ENCODE peak calls at places on chromosome 9, in five cellular contexts. Z is HFF-Myc, H is coronary artery, A is Panc1, D is kidney. B is an unnamed sample.

GRCh38 chr9:87863882-87864465 is 18.7 kb upstream of the SPATA31E1 start:
- DNase-seq in Z (no peak), H (no peak), A (no peak), D (no peak), B (no peak)

GRCh38 chr9:3971391-3972082 is 328.3 kb downstream of the GLIS3 start:
- DNase-seq in Z (no peak), H (no peak), A (no peak), D (no peak), B (no peak)

GRCh38 chr9:87786423-87786822 is 60.5 kb downstream of the CTSL start:
- DNase-seq in Z (no peak), H (no peak), A (no peak), D (no peak), B (no peak)

GRCh38 chr9:132647806-132648205 is 22.0 kb downstream of the DDX31 start:
- DNase-seq in Z (no peak), H (no peak), A (no peak), D (no peak), B (no peak)

GRCh38 chr9:120438111-120438510 is 141.9 kb downstream of the CDK5RAP2 start:
- DNase-seq in Z (no peak), H (no peak), A (no peak), D (no peak), B (no peak)

GRCh38 chr9:124394167-124394566 is 21.1 kb downstream of the PSMB7 start:
- DNase-seq in Z (no peak), H (no peak), A (no peak), D (no peak), B (no peak)

GRCh38 chr9:126617740-126618133 is 4.0 kb downstream of the LMX1B start:
- DNase-seq in Z (no peak), H (no peak), A (no peak), D (no peak), B (no peak)

GRCh38 chr9:96391021-96391765 is 7.7 kb upstream of the SLC35D2 start:
- DNase-seq in Z (no peak), H (no peak), A (no peak), D (no peak), B (no peak)

GRCh38 chr9:2963307-2963706 is 119.4 kb upstream of the PUM3 start:
- DNase-seq in Z (no peak), H (no peak), A (no peak), D (no peak), B (no peak)

GRCh38 chr9:77661696-77662095 is 13.6 kb upstream of the GNA14 start:
- DNase-seq in Z (no peak), H (no peak), A (no peak), D (no peak), B (no peak)

GRCh38 chr9:126650830-126651341 is 37.2 kb downstream of the LMX1B start:
- DNase-seq in Z (no peak), H (no peak), A (no peak), D (no peak), B (no peak)

GRCh38 chr9:97714435-97714834 is 17.3 kb upstream of the XPA start:
- DNase-seq in Z (peak), H (no peak), A (no peak), D (no peak), B (peak)

GRCh38 chr9:114460513-114461225 is 44.6 kb downstream of the WHRN start:
- DNase-seq in Z (no peak), H (peak), A (no peak), D (no peak), B (no peak)

GRCh38 chr9:100774962-100775361 is 197.1 kb downstream of the CAVIN4 start:
- DNase-seq in Z (no peak), H (no peak), A (no peak), D (no peak), B (no peak)

GRCh38 chr9:90546200-90546599 is 96.4 kb downstream of the DIRAS2 start:
- DNase-seq in Z (peak), H (no peak), A (no peak), D (no peak), B (peak)

GRCh38 chr9:123327697-123328100 is 28.3 kb upstream of the CRB2 start:
- DNase-seq in Z (no peak), H (no peak), A (no peak), D (no peak), B (no peak)

GRCh38 chr9:135343733-135344522 is 135.7 kb upstream of the PPP1R26 start:
- DNase-seq in Z (no peak), H (no peak), A (peak), D (peak), B (no peak)

GRCh38 chr9:6833518-6834192 is 75.9 kb downstream of the KDM4C start:
- DNase-seq in Z (no peak), H (no peak), A (no peak), D (no peak), B (no peak)

GRCh38 chr9:9791621-9792020 is 821.2 kb downstream of the PTPRD start:
- DNase-seq in Z (no peak), H (no peak), A (no peak), D (no peak), B (no peak)

GRCh38 chr9:135078361-135078821 is 9.1 kb upstream of the OLFM1 start:
- DNase-seq in Z (no peak), H (peak), A (no peak), D (no peak), B (no peak)

GRCh38 chr9:84322830-84323229 is 17.7 kb downstream of the SLC28A3 start:
- DNase-seq in Z (no peak), H (no peak), A (no peak), D (no peak), B (no peak)

GRCh38 chr9:117034862-117035261 is 347.8 kb downstream of the TRIM32 start:
- DNase-seq in Z (peak), H (no peak), A (no peak), D (no peak), B (no peak)

GRCh38 chr9:105216440-105217178 is 27.8 kb upstream of the SLC44A1 start:
- DNase-seq in Z (no peak), H (no peak), A (no peak), D (no peak), B (no peak)

GRCh38 chr9:94031946-94032345 is 52.3 kb upstream of the PTPDC1 start:
- DNase-seq in Z (no peak), H (no peak), A (no peak), D (no peak), B (no peak)

GRCh38 chr9:37026085-37026935 is 7.8 kb downstream of the PAX5 start:
- DNase-seq in Z (no peak), H (no peak), A (no peak), D (peak), B (no peak)

GRCh38 chr9:134433101-134433500 is 106.8 kb downstream of the RXRA start:
- DNase-seq in Z (no peak), H (no peak), A (no peak), D (no peak), B (no peak)

GRCh38 chr9:71504636-71505035 is 263.7 kb downstream of the CEMIP2 start:
- DNase-seq in Z (no peak), H (no peak), A (no peak), D (no peak), B (no peak)

GRCh38 chr9:111037744-111038335 is 430 bp downstream of the LPAR1 start:
- DNase-seq in Z (no peak), H (no peak), A (no peak), D (peak), B (no peak)

GRCh38 chr9:111034573-111035539 is 3.4 kb downstream of the LPAR1 start:
- DNase-seq in Z (no peak), H (no peak), A (no peak), D (no peak), B (no peak)

GRCh38 chr9:111034146-111034545 is 4.1 kb downstream of the LPAR1 start:
- DNase-seq in Z (no peak), H (no peak), A (no peak), D (no peak), B (no peak)

GRCh38 chr9:111036946-111037743 is 1.1 kb downstream of the LPAR1 start:
- DNase-seq in Z (no peak), H (no peak), A (no peak), D (no peak), B (no peak)

DNA sequence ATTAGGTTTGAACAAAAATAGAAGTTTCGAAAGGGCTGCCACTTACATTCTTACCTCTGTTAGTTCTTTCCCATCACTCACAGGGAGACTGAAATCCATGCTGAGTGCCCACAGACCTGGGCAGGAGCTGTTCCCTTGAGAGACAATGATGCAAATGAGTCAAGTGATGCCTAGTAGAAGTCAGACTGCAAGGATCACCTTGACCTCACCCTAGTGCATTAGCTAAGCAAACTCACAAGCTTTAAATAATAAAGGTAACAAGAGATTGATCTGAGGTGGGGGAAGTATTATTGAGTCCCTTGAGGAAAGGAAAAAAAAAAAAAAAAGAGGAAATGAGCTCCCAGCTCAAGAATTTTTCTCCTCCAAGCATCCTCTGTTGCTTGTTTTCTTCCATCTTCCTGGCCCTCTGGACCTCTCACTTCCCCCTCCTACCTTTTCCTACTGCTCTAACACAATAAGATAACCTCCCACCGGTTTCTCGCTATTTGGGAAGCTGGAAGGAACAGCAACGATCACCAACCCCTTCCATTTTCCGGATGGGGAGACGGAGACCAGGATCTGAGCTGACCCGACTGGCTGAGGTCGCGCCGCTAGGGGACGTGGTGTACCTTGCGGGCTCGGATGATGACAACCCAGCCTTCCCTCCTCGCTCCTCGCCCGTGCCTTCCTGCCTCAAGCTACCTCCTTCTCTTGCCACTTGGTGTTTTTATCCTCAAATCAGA is 2.0 kb downstream of the LPAR1 start:
- DNase-seq in Z (no peak), H (peak), A (no peak), D (peak), B (no peak)
- TF ChIP-seq CTCF in Z (peak), H (no peak), A (peak), D (peak), B (peak)

GRCh38 chr9:129630967-129631672 is 5.2 kb downstream of the NTMT1 start:
- DNase-seq in Z (no peak), H (no peak), A (no peak), D (no peak), B (no peak)
- H3K4me3 ChIP-seq in Z (no peak), H (no peak), A (no peak), D (no peak), B (no peak)

DNA sequence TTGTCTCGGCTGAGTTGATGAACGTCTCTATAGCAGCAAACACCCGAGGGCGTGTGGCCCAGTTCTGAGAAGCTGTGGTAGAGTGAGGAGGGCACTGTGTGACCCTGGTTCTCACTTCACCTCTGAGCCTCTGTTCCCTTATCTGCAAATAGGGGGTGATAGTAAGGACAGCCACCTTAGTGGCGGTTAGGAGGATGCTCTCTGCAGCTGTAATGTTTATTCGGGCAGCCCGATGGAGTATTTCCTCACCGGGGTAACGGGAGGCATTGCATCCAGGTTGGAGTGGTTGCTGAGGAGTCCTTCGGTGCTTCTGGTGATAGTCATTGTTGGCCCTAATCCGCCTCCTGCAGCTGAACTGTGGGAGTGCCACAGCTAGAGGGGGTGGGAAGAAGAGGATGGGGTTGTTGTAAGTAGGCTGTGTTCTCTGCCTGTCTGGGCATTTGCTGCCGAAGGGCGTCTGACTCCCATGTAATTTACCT is 13.9 kb downstream of the PRRC2B start:
- DNase-seq in Z (no peak), H (no peak), A (no peak), D (no peak), B (no peak)
- TF ChIP-seq CTCF in Z (no peak), H (peak), A (no peak), D (peak), B (peak)

DNA sequence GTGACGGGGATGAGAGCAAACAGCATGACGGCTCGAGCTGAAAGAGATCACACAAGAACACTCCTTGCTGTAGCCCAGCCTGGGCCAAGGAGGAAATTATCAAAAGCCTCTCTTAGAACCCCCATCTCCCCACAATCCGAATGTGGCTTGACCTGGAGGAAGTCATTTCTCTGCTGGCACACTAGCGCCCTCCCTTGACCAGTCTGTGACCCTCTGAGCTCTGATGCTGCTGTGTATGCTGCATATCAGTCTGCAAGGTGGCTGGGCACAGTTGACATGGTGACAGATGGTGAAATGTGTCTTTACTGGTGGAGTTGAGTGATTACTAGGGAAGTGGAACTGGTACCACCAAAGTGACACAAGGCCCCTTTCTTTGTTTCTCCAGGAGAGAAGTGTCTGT is 3.3 kb downstream of the SLC46A2 start:
- DNase-seq in Z (no peak), H (peak), A (no peak), D (no peak), B (no peak)
- H3K4me3 ChIP-seq in Z (no peak), H (no peak), A (no peak), D (no peak), B (no peak)

DNA sequence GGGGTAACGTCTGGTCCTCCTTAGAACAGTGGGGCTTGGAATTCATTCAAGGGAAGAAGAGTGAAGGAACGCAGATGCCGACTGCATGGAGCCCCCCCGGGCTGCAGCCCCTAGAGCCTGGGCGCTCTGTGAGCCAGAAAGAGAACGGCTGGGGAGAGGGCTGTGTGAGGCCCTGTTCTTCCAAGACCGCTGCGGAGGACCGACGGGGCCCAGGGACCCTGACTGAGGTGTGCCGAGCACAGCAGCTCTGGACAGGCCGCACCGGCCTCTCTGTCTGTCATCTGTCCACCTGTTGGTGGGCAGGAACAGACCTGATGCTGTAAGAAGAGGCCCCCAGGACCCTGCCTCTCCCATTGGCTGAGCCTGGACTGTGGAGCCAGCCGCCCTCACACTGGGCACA is 7.7 kb upstream of the NOTCH1 start:
- DNase-seq in Z (no peak), H (no peak), A (no peak), D (no peak), B (no peak)
- TF ChIP-seq CTCF in Z (no peak), H (no peak), A (no peak), D (no peak), B (no peak)

DNA sequence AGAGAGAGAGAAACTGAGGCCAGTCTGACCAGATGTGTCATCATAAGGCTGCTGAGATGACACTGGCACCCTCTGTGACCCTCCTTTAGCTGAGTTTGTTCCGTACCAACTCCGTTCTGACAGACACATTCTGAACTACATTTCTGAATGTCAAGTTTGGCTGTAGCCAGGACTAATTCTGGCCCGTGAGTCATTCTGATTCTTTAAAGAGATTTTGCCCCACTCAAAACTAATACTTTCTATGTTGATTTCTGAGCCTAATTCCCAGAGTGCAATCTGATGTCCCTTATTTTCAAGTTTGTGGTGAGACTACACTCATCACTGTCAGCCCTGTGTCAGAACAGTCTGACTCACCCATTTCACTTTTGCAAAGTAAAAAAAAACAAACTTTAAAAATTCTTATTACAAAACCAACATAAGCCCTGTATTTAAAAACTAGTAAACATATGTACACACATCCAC is 376.9 kb downstream of the ACTL7B start:
- DNase-seq in Z (peak), H (no peak), A (no peak), D (no peak), B (peak)
- H3K4me3 ChIP-seq in Z (no peak), H (peak), A (no peak), D (no peak), B (no peak)

DNA sequence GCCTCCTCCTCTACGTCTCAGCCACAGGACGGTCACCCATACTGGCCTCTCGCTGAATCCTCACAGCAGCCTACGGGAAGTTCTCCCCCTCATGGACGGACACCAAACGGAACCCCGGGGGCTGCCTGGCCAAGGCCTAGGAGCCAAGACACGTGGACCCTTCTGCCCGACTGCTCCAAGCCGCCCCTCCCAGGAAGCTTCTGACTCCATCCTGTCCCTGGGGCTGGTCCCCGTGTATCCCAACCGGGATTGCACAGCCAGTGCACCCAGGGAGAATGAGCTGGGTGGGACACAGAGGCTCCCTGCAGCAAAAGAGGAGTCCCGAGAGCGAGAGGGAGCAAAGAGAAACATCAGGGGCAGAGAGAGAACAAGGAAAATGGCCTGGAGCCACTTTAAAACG is 3.2 kb downstream of the FAM78A start:
- DNase-seq in Z (no peak), H (no peak), A (no peak), D (peak), B (no peak)
- TF ChIP-seq CTCF in Z (no peak), H (no peak), A (no peak), D (no peak), B (no peak)

GRCh38 chr9:125516381-125516960 is 190.5 kb downstream of the MAPKAP1 start:
- DNase-seq in Z (no peak), H (no peak), A (no peak), D (no peak), B (no peak)

GRCh38 chr9:125511780-125512179 is 195.2 kb downstream of the MAPKAP1 start:
- DNase-seq in Z (no peak), H (no peak), A (no peak), D (no peak), B (no peak)

GRCh38 chr9:125515281-125515680 is 191.7 kb downstream of the MAPKAP1 start:
- DNase-seq in Z (no peak), H (no peak), A (no peak), D (no peak), B (no peak)

GRCh38 chr9:125513634-125514413 is 193.2 kb downstream of the MAPKAP1 start:
- DNase-seq in Z (no peak), H (no peak), A (no peak), D (peak), B (peak)

GRCh38 chr9:125514468-125514867 is 192.5 kb downstream of the MAPKAP1 start:
- DNase-seq in Z (no peak), H (no peak), A (no peak), D (no peak), B (no peak)
- H3K4me3 ChIP-seq in Z (no peak), H (no peak), A (no peak), D (no peak), B (no peak)

B was measured in retinal pigment epithelial cell.